ENCODE peak calls at places on chromosomes 7 and 10, in ten cellular contexts. Y is A549, J is NB4, D is endothelial cell of umbilical vein, H is WTC11, I is HCT116, W is H1, T is HepG2, V is GM12878, U is K562. X is an unnamed sample.
A peak's percentile ranks its signal among the peaks of the same experiment; 100 is the strongest.

GRCh38 chr7:155882596-155882995 is 70.3 kb upstream of the SHH start:
- DNase-seq in J (no peak), Y (peak; percentile 81), U (no peak), V (no peak), I (no peak), H (no peak), D (no peak), W (no peak), T (no peak), X (no peak)

GRCh38 chr7:152869041-152869676 is 109.6 kb downstream of the ACTR3B start:
- DNase-seq in D (no peak), H (no peak), T (no peak), I (no peak), W (peak; percentile 20), U (no peak), V (no peak), Y (no peak), J (no peak), X (no peak)

GRCh38 chr7:157337316-157338149 is 729 bp downstream of the DNAJB6 start:
- DNase-seq in J (peak; percentile 81), T (peak; percentile 29), H (peak; percentile 41), W (no peak), U (peak; percentile 93), V (no peak), I (no peak), Y (peak; percentile 35), D (peak; percentile 59), X (peak; percentile 91)

GRCh38 chr7:108089381-108089780 is 40.8 kb downstream of the LAMB4 start:
- DNase-seq in Y (no peak), I (no peak), V (no peak), W (no peak), J (no peak), T (no peak), U (peak; percentile 52), H (no peak), D (no peak), X (no peak)

GRCh38 chr10:104546756-104547155 is 94.3 kb upstream of the SORCS3 start:
- DNase-seq in U (no peak), I (no peak), W (no peak), D (no peak), J (peak; percentile 9), V (no peak), T (no peak), Y (peak; percentile 4), H (no peak), X (no peak)

GRCh38 chr7:45150199-45150598 is 7.4 kb upstream of the RAMP3 start:
- DNase-seq in W (no peak), Y (no peak), D (no peak), V (no peak), U (no peak), I (no peak), J (no peak), H (no peak), T (no peak), X (no peak)

GRCh38 chr7:151251926-151252835 is 3.7 kb upstream of the SMARCD3 start:
- DNase-seq in H (peak; percentile 62), T (no peak), V (no peak), W (peak; percentile 77), D (peak; percentile 62), U (peak; percentile 89), Y (peak; percentile 67), I (no peak), J (no peak), X (peak; percentile 100)

GRCh38 chr10:93471110-93471651 is 11.0 kb downstream of the MYOF start:
- DNase-seq in Y (peak; percentile 96), U (no peak), V (no peak), I (peak; percentile 95), J (peak; percentile 63), W (no peak), D (peak; percentile 97), H (no peak), T (peak; percentile 59), X (no peak)

GRCh38 chr10:30847642-30848041 is 184.0 kb downstream of the ZNF438 start:
- DNase-seq in J (no peak), D (no peak), I (no peak), W (no peak), Y (no peak), U (no peak), T (no peak), H (no peak), V (no peak), X (no peak)

GRCh38 chr10:128641998-128642397 is 515.8 kb upstream of the MKI67 start:
- DNase-seq in J (no peak), W (no peak), T (no peak), H (no peak), U (no peak), I (no peak), D (no peak), Y (no peak), V (no peak), X (no peak)

GRCh38 chr10:34106356-34106885 is 708.7 kb downstream of the PARD3 start:
- DNase-seq in U (no peak), V (no peak), J (no peak), Y (no peak), D (no peak), H (no peak), W (no peak), I (no peak), T (no peak), X (no peak)

GRCh38 chr7:2966466-2967078 is 77.1 kb downstream of the CARD11 start:
- DNase-seq in D (no peak), T (no peak), I (no peak), W (no peak), Y (no peak), U (peak; percentile 34), J (no peak), V (no peak), H (no peak), X (no peak)

GRCh38 chr10:62779487-62780248 is 24.9 kb upstream of the ADO start:
- DNase-seq in V (peak; percentile 84), J (peak; percentile 25), U (no peak), Y (no peak), T (no peak), W (no peak), H (no peak), I (no peak), D (peak; percentile 9), X (no peak)

GRCh38 chr7:28774529-28775057 is 183.5 kb downstream of the TRIL start:
- DNase-seq in U (no peak), V (no peak), D (no peak), H (no peak), Y (no peak), I (no peak), W (no peak), T (no peak), J (no peak), X (no peak)

DNA sequence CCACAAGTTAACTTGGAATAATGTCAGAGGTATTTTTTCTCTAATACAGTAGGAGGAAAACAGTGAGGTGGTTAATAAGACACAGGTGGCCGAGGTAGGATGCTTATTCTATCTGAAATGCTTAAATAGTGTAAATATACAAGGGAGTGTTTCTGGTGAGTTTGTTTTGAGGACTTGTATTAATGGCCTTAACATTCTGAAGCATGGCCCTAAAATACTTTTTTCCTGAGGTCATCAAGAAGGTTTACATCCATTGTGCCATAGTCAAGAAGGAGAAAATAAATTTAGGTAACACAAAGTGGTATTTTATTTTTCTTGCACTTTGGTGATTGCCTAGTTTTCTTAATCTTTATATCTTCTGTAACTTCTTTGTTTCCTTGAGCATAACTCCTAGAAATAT is 18.8 kb downstream of the GNAI1 start:
- DNase-seq in I (no peak), T (no peak), Y (no peak), J (no peak), V (no peak), W (no peak), U (no peak), H (no peak), D (no peak), X (no peak)
- TF ChIP-seq MAX in I (no peak), T (no peak), Y (no peak), J (no peak), V (no peak), W (no peak), U (no peak), H (no peak), D (no peak), X (no peak)

DNA sequence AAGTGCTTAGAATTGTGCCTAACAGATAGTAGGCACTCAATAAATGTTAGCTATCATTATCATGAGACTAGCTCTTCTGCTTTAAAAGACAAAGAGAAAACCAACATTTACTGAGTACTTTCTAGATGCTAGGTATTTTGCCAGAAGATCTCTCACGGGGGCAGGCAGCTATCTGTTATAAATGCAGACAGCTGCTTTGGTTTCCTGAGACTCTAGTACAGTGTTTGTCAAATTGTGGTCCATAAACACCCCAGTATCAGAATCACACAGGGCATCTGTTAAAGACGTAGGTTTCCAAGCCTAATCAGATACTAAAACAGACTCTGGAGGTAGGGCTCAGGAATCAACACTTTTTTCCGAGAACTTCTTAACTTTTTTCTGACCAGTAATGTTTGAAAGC is 13.9 kb downstream of the FAM133B start:
- DNase-seq in I (no peak), T (no peak), W (no peak), D (no peak), Y (no peak), U (no peak), J (no peak), V (no peak), H (no peak), X (no peak)
- TF ChIP-seq MAX in I (no peak), T (no peak), W (no peak), D (no peak), Y (no peak), U (no peak), J (no peak), V (no peak), H (no peak), X (no peak)

GRCh38 chr7:136183981-136184380 is 206.8 kb upstream of the MTPN start:
- DNase-seq in H (no peak), J (no peak), W (no peak), V (no peak), Y (no peak), D (no peak), U (no peak), T (no peak), I (no peak), X (no peak)
- TF ChIP-seq MAX in H (no peak), J (no peak), W (no peak), V (no peak), Y (no peak), D (no peak), U (no peak), T (no peak), I (no peak), X (no peak)

DNA sequence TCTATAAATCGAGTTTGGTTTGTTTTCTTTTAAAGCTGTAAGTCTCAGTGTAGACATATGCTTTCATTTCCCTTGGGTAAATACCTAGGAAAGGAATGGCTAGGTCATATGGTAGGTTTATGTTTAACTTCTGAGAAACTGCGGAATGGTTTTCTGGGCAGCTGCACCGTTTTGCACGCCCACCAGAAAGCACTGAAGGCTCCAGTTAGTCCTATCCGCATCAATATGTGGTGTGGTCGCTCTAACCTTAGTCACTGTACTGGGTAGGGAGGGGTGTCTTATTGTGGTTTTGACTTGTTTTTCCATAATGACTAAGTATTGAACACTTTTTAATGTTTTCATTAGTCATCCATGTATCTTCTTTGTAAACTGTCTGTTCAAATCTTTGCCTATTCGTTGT is 279.5 kb upstream of the AKR1E2 start:
- DNase-seq in T (no peak), I (peak; percentile 16), J (no peak), D (no peak), H (no peak), W (no peak), Y (no peak), V (no peak), U (no peak), X (no peak)
- TF ChIP-seq MAX in T (no peak), I (no peak), J (no peak), D (no peak), H (no peak), W (no peak), Y (no peak), V (no peak), U (no peak), X (no peak)